ENCODE peak calls at places on chromosomes 12 and 14, in seven cellular contexts. N is AG04450, Q is IMR-90, A is colonic mucosa, W is PC-3, P is AG09309, Z is fibroblast of lung. O is an unnamed sample.

GRCh38 chr12:88493651-88494050 is 86.6 kb downstream of the KITLG start:
- DNase-seq in N (peak), Q (peak), A (no peak), W (peak), P (no peak), Z (peak), O (no peak)

GRCh38 chr12:42603246-42603645 is 13.7 kb upstream of the PRICKLE1 start:
- DNase-seq in N (no peak), Q (no peak), A (no peak), W (no peak), P (no peak), Z (no peak), O (no peak)

GRCh38 chr12:53091756-53092155 is 5.7 kb upstream of the IGFBP6 start:
- DNase-seq in N (no peak), Q (no peak), A (peak), W (no peak), P (no peak), Z (no peak), O (no peak)

GRCh38 chr14:34257505-34257904 is 204.5 kb downstream of the SPTSSA start:
- DNase-seq in N (no peak), Q (no peak), A (no peak), W (peak), P (no peak), Z (no peak), O (no peak)

GRCh38 chr12:54463034-54463433 is 10.4 kb downstream of the GTSF1 start:
- DNase-seq in N (no peak), Q (peak), A (no peak), W (peak), P (peak), Z (peak), O (no peak)

GRCh38 chr14:64625363-64626232 is 75.8 kb downstream of the PPP1R36 start:
- DNase-seq in N (no peak), Q (no peak), A (no peak), W (no peak), P (no peak), Z (no peak), O (no peak)

GRCh38 chr12:88993655-88994054 is 358.6 kb downstream of the DUSP6 start:
- DNase-seq in N (peak), Q (peak), A (no peak), W (peak), P (peak), Z (peak), O (peak)

GRCh38 chr12:1391722-1392121 is 202.7 kb downstream of the FBXL14 start:
- DNase-seq in N (no peak), Q (no peak), A (no peak), W (no peak), P (no peak), Z (no peak), O (no peak)

GRCh38 chr14:95134304-95134933 is 22.9 kb downstream of the DICER1 start:
- DNase-seq in N (no peak), Q (peak), A (no peak), W (no peak), P (no peak), Z (no peak), O (no peak)

GRCh38 chr12:47903151-47903611 is 1.6 kb downstream of the VDR start:
- DNase-seq in N (peak), Q (peak), A (peak), W (peak), P (peak), Z (peak), O (no peak)

GRCh38 chr14:59547310-59547709 is 29.3 kb downstream of the CCDC175 start:
- DNase-seq in N (no peak), Q (no peak), A (no peak), W (no peak), P (no peak), Z (no peak), O (no peak)

GRCh38 chr14:35808076-35808657 is 928 bp downstream of the RALGAPA1 start:
- DNase-seq in N (no peak), Q (no peak), A (peak), W (peak), P (no peak), Z (peak), O (no peak)

DNA sequence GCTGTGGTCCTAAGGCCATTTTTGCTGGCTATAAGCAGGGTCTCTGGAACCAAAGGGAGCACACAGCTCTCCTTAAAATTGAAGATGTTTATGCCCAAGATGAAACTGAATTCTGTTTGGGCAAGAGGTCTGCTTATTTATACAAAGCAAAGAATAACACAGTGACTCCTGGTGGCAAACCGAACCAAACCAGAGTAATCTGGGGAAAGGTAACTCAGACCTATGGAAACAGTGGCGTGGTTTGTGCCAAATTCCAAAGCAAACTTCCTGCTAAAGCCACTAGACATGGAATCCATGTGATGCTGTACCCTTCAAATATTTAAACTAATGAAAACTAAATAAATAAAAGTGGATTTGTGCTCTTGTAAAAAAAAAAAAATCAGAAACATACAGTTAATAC is 29.6 kb upstream of the BICDL1 start:
- DNase-seq in N (no peak), Q (no peak), A (no peak), W (peak), P (no peak), Z (no peak), O (peak)
- TF ChIP-seq CTCF in N (no peak), Q (no peak), A (no peak), W (no peak), P (no peak), Z (no peak), O (peak)

GRCh38 chr12:15979096-15980091 is 68.3 kb downstream of the DERA start:
- DNase-seq in N (peak), Q (peak), A (peak), W (peak), P (peak), Z (peak), O (no peak)
- H3K4me3 ChIP-seq in N (no peak), Q (no peak), A (no peak), W (peak), P (no peak), Z (no peak), O (no peak)

GRCh38 chr12:64042901-64043300 is 179.2 kb downstream of the KICS2 start:
- DNase-seq in N (peak), Q (peak), A (no peak), W (no peak), P (peak), Z (no peak), O (no peak)

GRCh38 chr12:64044171-64044570 is 177.9 kb downstream of the KICS2 start:
- DNase-seq in N (no peak), Q (no peak), A (no peak), W (no peak), P (no peak), Z (no peak), O (no peak)

GRCh38 chr12:64036414-64036813 is 185.7 kb downstream of the KICS2 start:
- DNase-seq in N (no peak), Q (no peak), A (no peak), W (peak), P (peak), Z (peak), O (no peak)

GRCh38 chr12:64034901-64035576 is 187.1 kb downstream of the KICS2 start:
- DNase-seq in N (no peak), Q (no peak), A (no peak), W (no peak), P (no peak), Z (no peak), O (no peak)

DNA sequence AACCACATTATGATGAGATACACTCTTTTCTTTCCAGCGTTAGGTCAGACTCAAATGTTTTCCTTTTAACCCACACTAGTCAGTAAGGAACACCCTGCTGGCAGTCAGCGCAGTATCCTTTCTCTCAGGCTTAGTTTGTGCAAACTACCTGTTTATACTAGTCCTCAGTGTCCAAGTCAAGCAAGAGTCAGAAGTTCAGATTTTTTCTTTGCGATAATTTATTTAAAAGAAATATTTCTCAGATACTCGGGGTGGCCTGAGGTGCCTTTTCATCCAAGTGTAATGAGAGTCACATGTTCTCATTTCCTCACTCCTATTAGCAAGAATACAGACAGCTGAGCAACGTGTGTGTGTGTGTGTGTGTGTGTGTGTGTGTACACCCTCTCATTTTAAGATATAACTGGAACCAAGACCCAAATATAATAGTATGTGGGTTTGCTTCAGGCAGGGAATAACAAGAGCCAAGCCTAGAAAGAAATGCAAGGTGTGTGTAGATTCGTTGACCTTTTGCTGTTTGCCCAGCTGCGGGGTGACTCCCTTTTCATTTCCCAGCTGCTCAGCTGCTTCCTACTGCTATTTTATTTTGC is 182.7 kb downstream of the KICS2 start:
- DNase-seq in N (peak), Q (peak), A (peak), W (no peak), P (no peak), Z (peak), O (peak)
- TF ChIP-seq CTCF in N (peak), Q (no peak), A (no peak), W (no peak), P (no peak), Z (no peak), O (no peak)

DNA sequence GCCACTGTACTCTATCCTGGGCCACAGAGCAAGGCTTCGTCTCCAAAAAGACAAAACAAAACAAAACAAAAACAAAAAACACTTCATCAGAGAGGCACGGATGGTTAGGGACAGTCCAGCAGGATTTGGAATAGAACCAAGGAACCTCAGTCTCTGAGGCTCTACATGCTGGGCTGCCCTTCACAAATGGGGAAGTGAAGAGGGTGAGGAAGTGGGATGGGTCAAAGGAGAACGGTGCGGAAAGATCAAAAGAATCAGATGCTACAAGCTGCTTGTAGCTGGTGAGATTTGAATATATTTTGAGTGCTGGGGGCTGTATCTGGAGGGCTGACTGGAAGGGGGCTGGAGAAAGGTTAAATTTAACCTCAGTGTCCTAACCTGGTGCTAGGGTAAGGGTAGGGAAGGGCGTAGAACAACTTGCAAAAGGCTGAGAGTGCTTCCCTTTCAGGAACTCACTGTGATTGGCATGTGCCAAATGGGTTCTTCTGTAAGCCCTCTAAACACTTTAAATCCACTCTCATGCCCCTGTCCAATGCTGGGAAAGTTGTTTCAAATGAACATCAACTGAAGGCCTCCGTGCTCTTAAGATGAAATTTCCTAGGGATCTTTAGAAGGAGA is 4.6 kb downstream of the FOXJ2 start:
- DNase-seq in N (no peak), Q (no peak), A (no peak), W (no peak), P (no peak), Z (no peak), O (no peak)
- H3K4me3 ChIP-seq in N (no peak), Q (no peak), A (no peak), W (no peak), P (no peak), Z (no peak), O (no peak)

GRCh38 chr12:5096241-5096880 is 52.7 kb downstream of the KCNA5 start:
- DNase-seq in N (peak), Q (peak), A (no peak), W (peak), P (peak), Z (peak), O (no peak)
- TF ChIP-seq CTCF in N (peak), Q (peak), A (no peak), W (peak), P (peak), Z (peak), O (peak)

GRCh38 chr14:56858422-56858821 is 48.1 kb upstream of the OTX2 start:
- DNase-seq in N (no peak), Q (no peak), A (peak), W (no peak), P (no peak), Z (no peak), O (no peak)

GRCh38 chr14:56860441-56860840 is 50.2 kb upstream of the OTX2 start:
- DNase-seq in N (no peak), Q (no peak), A (no peak), W (no peak), P (no peak), Z (no peak), O (no peak)

GRCh38 chr14:56854325-56854724 is 44.0 kb upstream of the OTX2 start:
- DNase-seq in N (no peak), Q (no peak), A (no peak), W (no peak), P (no peak), Z (no peak), O (peak)

GRCh38 chr14:56857206-56857605 is 46.9 kb upstream of the OTX2 start:
- DNase-seq in N (no peak), Q (no peak), A (no peak), W (no peak), P (no peak), Z (no peak), O (no peak)

GRCh38 chr14:56855891-56856461 is 45.7 kb upstream of the OTX2 start:
- DNase-seq in N (no peak), Q (no peak), A (peak), W (no peak), P (no peak), Z (no peak), O (no peak)
- H3K4me3 ChIP-seq in N (no peak), Q (no peak), A (no peak), W (no peak), P (no peak), Z (no peak), O (no peak)